ENCODE peak calls at places on chromosomes 13 and 19, in four cellular contexts. One of them, this sample, is unnamed.

GRCh38 chr19:6825076-6825774 is 52.7 kb downstream of the VAV1 start:
- DNase-seq in dorsolateral prefrontal cortex: no peak
- DNase-seq in HAP-1: no peak
- DNase-seq in IMR-90: no peak
- DNase-seq in this sample: no peak

GRCh38 chr19:52785506-52785905 is 1.1 kb downstream of the ZNF600 start:
- DNase-seq in dorsolateral prefrontal cortex: no peak
- DNase-seq in HAP-1: no peak
- DNase-seq in IMR-90: no peak
- DNase-seq in this sample: no peak

GRCh38 chr13:76944457-76944856 is 3.9 kb upstream of the ACOD1 start:
- DNase-seq in dorsolateral prefrontal cortex: no peak
- DNase-seq in HAP-1: no peak
- DNase-seq in IMR-90: peak; percentile 68
- DNase-seq in this sample: no peak

GRCh38 chr19:2059422-2060201 is 8.6 kb upstream of the MKNK2 start:
- DNase-seq in dorsolateral prefrontal cortex: peak; percentile 57
- DNase-seq in HAP-1: peak; percentile 35
- DNase-seq in IMR-90: peak; percentile 61
- DNase-seq in this sample: no peak

GRCh38 chr19:2385053-2385721 is 25.1 kb downstream of the TMPRSS9 start:
- DNase-seq in dorsolateral prefrontal cortex: no peak
- DNase-seq in HAP-1: peak; percentile 81
- DNase-seq in IMR-90: peak; percentile 79
- DNase-seq in this sample: peak; percentile 74

GRCh38 chr13:77429320-77430142 is 102.6 kb upstream of the MYCBP2 start:
- DNase-seq in dorsolateral prefrontal cortex: no peak
- DNase-seq in HAP-1: no peak
- DNase-seq in IMR-90: no peak
- DNase-seq in this sample: no peak

GRCh38 chr19:55015126-55015525 is 22.9 kb downstream of the GP6 start:
- DNase-seq in dorsolateral prefrontal cortex: no peak
- DNase-seq in HAP-1: no peak
- DNase-seq in IMR-90: no peak
- DNase-seq in this sample: no peak

GRCh38 chr13:112160558-112160957 is 93.6 kb downstream of the SOX1 start:
- DNase-seq in dorsolateral prefrontal cortex: no peak
- DNase-seq in HAP-1: no peak
- DNase-seq in IMR-90: no peak
- DNase-seq in this sample: no peak

GRCh38 chr19:53333466-53334449 is at the start of gene ZNF845:
- DNase-seq in dorsolateral prefrontal cortex: peak; percentile 91
- DNase-seq in HAP-1: peak; percentile 79
- DNase-seq in IMR-90: peak; percentile 89
- DNase-seq in this sample: peak; percentile 68

GRCh38 chr19:2529473-2529918 is 53.6 kb downstream of the GADD45B start:
- DNase-seq in dorsolateral prefrontal cortex: no peak
- DNase-seq in HAP-1: no peak
- DNase-seq in IMR-90: peak; percentile 96
- DNase-seq in this sample: no peak

GRCh38 chr13:99083976-99084375 is 106.1 kb upstream of the DOCK9 start:
- DNase-seq in dorsolateral prefrontal cortex: no peak
- DNase-seq in HAP-1: no peak
- DNase-seq in IMR-90: no peak
- DNase-seq in this sample: no peak

GRCh38 chr13:19597523-19597922 is 35.9 kb upstream of the MPHOSPH8 start:
- DNase-seq in dorsolateral prefrontal cortex: no peak
- DNase-seq in HAP-1: no peak
- DNase-seq in IMR-90: peak; percentile 86
- DNase-seq in this sample: no peak

GRCh38 chr13:98445340-98446233 is 131.3 kb downstream of the STK24 start:
- DNase-seq in dorsolateral prefrontal cortex: peak; percentile 55
- DNase-seq in HAP-1: peak; percentile 36
- DNase-seq in IMR-90: peak; percentile 41
- DNase-seq in this sample: peak; percentile 71

GRCh38 chr13:95641291-95641811 is 3.2 kb downstream of the DZIP1 start:
- DNase-seq in dorsolateral prefrontal cortex: no peak
- DNase-seq in HAP-1: no peak
- DNase-seq in IMR-90: peak; percentile 27
- DNase-seq in this sample: no peak

GRCh38 chr19:12779162-12779993 is 4.0 kb upstream of the HOOK2 start:
- DNase-seq in dorsolateral prefrontal cortex: no peak
- DNase-seq in HAP-1: no peak
- DNase-seq in IMR-90: peak; percentile 77
- DNase-seq in this sample: no peak

GRCh38 chr19:31348416-31349159 is 648 bp downstream of the TSHZ3 start:
- DNase-seq in dorsolateral prefrontal cortex: no peak
- DNase-seq in HAP-1: no peak
- DNase-seq in IMR-90: no peak
- DNase-seq in this sample: no peak

GRCh38 chr19:41350735-41351338 is 2.9 kb downstream of the TGFB1 start:
- DNase-seq in dorsolateral prefrontal cortex: no peak
- DNase-seq in HAP-1: no peak
- DNase-seq in IMR-90: peak; percentile 21
- DNase-seq in this sample: no peak

GRCh38 chr19:41709951-41710645 is 1.7 kb downstream of the CEACAM5 start:
- DNase-seq in dorsolateral prefrontal cortex: no peak
- DNase-seq in HAP-1: no peak
- DNase-seq in IMR-90: no peak
- DNase-seq in this sample: no peak

GRCh38 chr13:21739771-21740170 is 68.9 kb downstream of the FGF9 start:
- DNase-seq in dorsolateral prefrontal cortex: no peak
- DNase-seq in HAP-1: no peak
- DNase-seq in IMR-90: peak; percentile 11
- DNase-seq in this sample: no peak

GRCh38 chr13:113564331-113565023 is 20.1 kb upstream of the TFDP1 start:
- DNase-seq in dorsolateral prefrontal cortex: peak; percentile 9
- DNase-seq in HAP-1: no peak
- DNase-seq in IMR-90: no peak
- DNase-seq in this sample: no peak

GRCh38 chr13:79211377-79211776 is 194.7 kb downstream of the RBM26 start:
- DNase-seq in dorsolateral prefrontal cortex: no peak
- DNase-seq in HAP-1: no peak
- DNase-seq in IMR-90: no peak
- DNase-seq in this sample: no peak

GRCh38 chr13:45339867-45340266 is 1.1 kb downstream of the TPT1 start:
- DNase-seq in dorsolateral prefrontal cortex: no peak
- DNase-seq in HAP-1: no peak
- DNase-seq in IMR-90: no peak
- DNase-seq in this sample: no peak

GRCh38 chr19:56132316-56132822 is 8.7 kb upstream of the ZNF444 start:
- DNase-seq in dorsolateral prefrontal cortex: no peak
- DNase-seq in HAP-1: no peak
- DNase-seq in IMR-90: peak; percentile 66
- DNase-seq in this sample: no peak

GRCh38 chr13:103961784-103962183 is 895.6 kb upstream of the SLC10A2 start:
- DNase-seq in dorsolateral prefrontal cortex: no peak
- DNase-seq in HAP-1: no peak
- DNase-seq in IMR-90: no peak
- DNase-seq in this sample: no peak

GRCh38 chr19:14059093-14059480 is 2.8 kb downstream of the PALM3 start:
- DNase-seq in dorsolateral prefrontal cortex: no peak
- DNase-seq in HAP-1: no peak
- DNase-seq in IMR-90: no peak
- DNase-seq in this sample: no peak

GRCh38 chr13:100506154-100506553 is 82.4 kb downstream of the GGACT start:
- DNase-seq in dorsolateral prefrontal cortex: no peak
- DNase-seq in HAP-1: no peak
- DNase-seq in IMR-90: no peak
- DNase-seq in this sample: no peak

GRCh38 chr13:113526466-113527220 is 36.1 kb upstream of the DCUN1D2 start:
- DNase-seq in dorsolateral prefrontal cortex: peak; percentile 11
- DNase-seq in HAP-1: no peak
- DNase-seq in IMR-90: no peak
- DNase-seq in this sample: no peak

GRCh38 chr19:525029-525428 is 6.5 kb upstream of the CDC34 start:
- DNase-seq in dorsolateral prefrontal cortex: no peak
- DNase-seq in HAP-1: no peak
- DNase-seq in IMR-90: no peak
- DNase-seq in this sample: no peak

GRCh38 chr13:78660130-78660857 is 1.3 kb upstream of the OBI1 start:
- DNase-seq in dorsolateral prefrontal cortex: no peak
- DNase-seq in HAP-1: no peak
- DNase-seq in IMR-90: no peak
- DNase-seq in this sample: no peak

GRCh38 chr13:76622336-76623045 is 263.7 kb downstream of the KCTD12 start:
- DNase-seq in dorsolateral prefrontal cortex: no peak
- DNase-seq in HAP-1: no peak
- DNase-seq in IMR-90: no peak
- DNase-seq in this sample: no peak

GRCh38 chr13:81326913-81327312 is 986.0 kb upstream of the SPRY2 start:
- DNase-seq in dorsolateral prefrontal cortex: no peak
- DNase-seq in HAP-1: no peak
- DNase-seq in IMR-90: no peak
- DNase-seq in this sample: no peak

GRCh38 chr13:47628666-47629065 is 372.4 kb downstream of the SUCLA2 start:
- DNase-seq in dorsolateral prefrontal cortex: no peak
- DNase-seq in HAP-1: no peak
- DNase-seq in IMR-90: peak; percentile 21
- DNase-seq in this sample: no peak

GRCh38 chr13:40688781-40689180 is 22.3 kb upstream of the FOXO1 start:
- DNase-seq in dorsolateral prefrontal cortex: no peak
- DNase-seq in HAP-1: no peak
- DNase-seq in IMR-90: no peak
- DNase-seq in this sample: no peak

GRCh38 chr13:85009447-85009846 is 789.8 kb downstream of the SLITRK6 start:
- DNase-seq in dorsolateral prefrontal cortex: no peak
- DNase-seq in HAP-1: no peak
- DNase-seq in IMR-90: no peak
- DNase-seq in this sample: no peak

GRCh38 chr19:7340959-7341837 is 7.5 kb upstream of the ARHGEF18 start:
- DNase-seq in dorsolateral prefrontal cortex: peak; percentile 93
- DNase-seq in HAP-1: peak; percentile 78
- DNase-seq in IMR-90: peak; percentile 64
- DNase-seq in this sample: peak; percentile 91

GRCh38 chr19:5430237-5430636 is 25.0 kb upstream of the ZNRF4 start:
- DNase-seq in dorsolateral prefrontal cortex: no peak
- DNase-seq in HAP-1: no peak
- DNase-seq in IMR-90: no peak
- DNase-seq in this sample: no peak

GRCh38 chr19:17128403-17128802 is 52.8 kb downstream of the MYO9B start:
- DNase-seq in dorsolateral prefrontal cortex: no peak
- DNase-seq in HAP-1: no peak
- DNase-seq in IMR-90: no peak
- DNase-seq in this sample: no peak
- H3K4me3 ChIP-seq in dorsolateral prefrontal cortex: no peak overlapping the region
- H3K4me3 ChIP-seq in HAP-1: no peak overlapping the region
- H3K4me3 ChIP-seq in IMR-90: no peak overlapping the region
- H3K4me3 ChIP-seq in this sample: no peak overlapping the region

GRCh38 chr13:36920612-36921185 is 661 bp upstream of the SMAD9 start:
- DNase-seq in dorsolateral prefrontal cortex: no peak
- DNase-seq in HAP-1: no peak
- DNase-seq in IMR-90: no peak
- DNase-seq in this sample: no peak
- H3K4me3 ChIP-seq in dorsolateral prefrontal cortex: peak overlapping the region; percentile 58
- H3K4me3 ChIP-seq in HAP-1: peak overlapping the region; percentile 16
- H3K4me3 ChIP-seq in IMR-90: peak overlapping the region; percentile 78
- H3K4me3 ChIP-seq in this sample: peak overlapping the region; percentile 25

GRCh38 chr19:47111682-47112165 is 1.9 kb downstream of the ZC3H4 start:
- DNase-seq in dorsolateral prefrontal cortex: no peak
- DNase-seq in HAP-1: no peak
- DNase-seq in IMR-90: no peak
- DNase-seq in this sample: no peak
- H3K4me3 ChIP-seq in dorsolateral prefrontal cortex: peak overlapping the region; percentile 96
- H3K4me3 ChIP-seq in HAP-1: peak overlapping the region; percentile 77
- H3K4me3 ChIP-seq in IMR-90: peak overlapping the region; percentile 77
- H3K4me3 ChIP-seq in this sample: peak overlapping the region; percentile 78

DNA sequence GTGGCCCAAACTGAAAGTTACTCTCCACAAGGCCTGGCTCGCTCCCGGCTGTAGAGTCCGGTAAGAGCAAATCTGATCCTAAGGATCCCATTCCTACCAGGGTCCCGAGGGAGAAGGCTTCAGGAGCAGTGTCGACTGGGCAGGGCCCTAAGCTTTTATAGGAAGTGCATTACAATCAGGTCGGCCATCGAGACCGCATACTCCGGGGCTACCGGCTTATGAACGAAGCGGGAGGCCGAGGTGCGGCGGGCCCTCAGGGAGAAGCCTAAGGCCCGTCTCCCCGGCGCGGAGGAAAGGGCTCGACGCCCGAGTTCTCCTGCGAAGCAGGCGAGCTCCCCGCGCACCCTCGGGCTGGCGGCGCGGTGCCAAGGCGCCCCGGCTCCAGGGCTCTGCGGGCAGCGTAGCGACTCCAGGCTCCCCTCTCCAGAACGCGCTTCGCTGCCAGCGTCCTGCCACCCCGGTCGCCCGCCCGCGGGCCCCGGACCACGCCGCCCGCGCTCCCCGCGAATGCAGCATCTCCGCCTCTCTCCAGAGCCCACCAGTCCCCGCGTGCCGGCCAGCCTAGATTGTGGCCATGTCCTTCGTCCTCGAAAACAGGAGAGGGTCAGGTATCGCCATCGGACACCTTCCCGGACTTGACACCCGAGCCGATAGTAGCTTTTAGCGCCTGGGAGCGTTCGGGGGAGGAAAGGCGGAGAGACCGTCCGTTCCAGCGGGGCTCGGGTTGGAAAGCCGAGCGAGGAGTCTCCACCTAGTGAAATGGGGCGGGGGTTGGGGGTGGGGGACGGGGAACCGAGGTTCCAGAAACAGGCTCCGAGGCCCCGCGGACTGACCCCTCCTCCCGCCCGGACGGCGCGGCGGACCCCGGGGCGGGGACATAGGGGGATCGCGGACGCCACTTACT is 1.3 kb downstream of the EFNB2 start:
- DNase-seq in dorsolateral prefrontal cortex: no peak
- DNase-seq in HAP-1: no peak
- DNase-seq in IMR-90: peak; percentile 63
- DNase-seq in this sample: no peak
- H3K4me3 ChIP-seq in dorsolateral prefrontal cortex: peak overlapping the region; percentile 82
- H3K4me3 ChIP-seq in HAP-1: peak overlapping the region; percentile 48
- H3K4me3 ChIP-seq in IMR-90: peak overlapping the region; percentile 82
- H3K4me3 ChIP-seq in this sample: peak overlapping the region; percentile 65

GRCh38 chr19:57583104-57583520 is 833 bp upstream of the ZIK1 start:
- DNase-seq in dorsolateral prefrontal cortex: no peak
- DNase-seq in HAP-1: no peak
- DNase-seq in IMR-90: no peak
- DNase-seq in this sample: no peak
- H3K4me3 ChIP-seq in dorsolateral prefrontal cortex: peak overlapping the region; percentile 87
- H3K4me3 ChIP-seq in HAP-1: no peak overlapping the region
- H3K4me3 ChIP-seq in IMR-90: no peak overlapping the region
- H3K4me3 ChIP-seq in this sample: peak overlapping the region; percentile 88

DNA sequence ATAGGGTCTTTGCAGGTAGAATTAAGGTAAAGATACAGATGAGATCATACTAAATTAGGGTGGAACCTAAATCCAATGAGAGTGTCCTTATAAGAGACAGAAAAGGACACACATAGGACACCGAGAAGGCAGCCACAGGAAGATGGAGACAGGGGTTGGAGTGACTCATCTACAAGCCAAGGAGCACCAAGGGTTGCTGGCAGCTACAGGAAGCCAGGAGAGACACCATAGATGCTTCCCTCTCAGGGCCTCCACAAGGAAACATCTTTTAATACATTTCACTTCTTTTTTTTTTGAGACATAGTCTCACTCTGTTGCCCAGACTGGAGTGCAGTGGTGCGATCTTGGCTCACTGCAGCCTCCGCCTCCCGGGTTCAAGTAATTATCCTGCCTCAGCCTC is 10.1 kb downstream of the TMEM143 start:
- DNase-seq in dorsolateral prefrontal cortex: no peak
- DNase-seq in HAP-1: no peak
- DNase-seq in IMR-90: peak; percentile 33
- DNase-seq in this sample: no peak
- H3K4me3 ChIP-seq in dorsolateral prefrontal cortex: no peak overlapping the region
- H3K4me3 ChIP-seq in HAP-1: no peak overlapping the region
- H3K4me3 ChIP-seq in IMR-90: no peak overlapping the region
- H3K4me3 ChIP-seq in this sample: no peak overlapping the region

GRCh38 chr13:32253911-32254399 is 61.2 kb downstream of the ZAR1L start:
- DNase-seq in dorsolateral prefrontal cortex: no peak
- DNase-seq in HAP-1: no peak
- DNase-seq in IMR-90: no peak
- DNase-seq in this sample: no peak
- H3K4me3 ChIP-seq in dorsolateral prefrontal cortex: peak overlapping the region; percentile 27
- H3K4me3 ChIP-seq in HAP-1: no peak overlapping the region
- H3K4me3 ChIP-seq in IMR-90: no peak overlapping the region
- H3K4me3 ChIP-seq in this sample: no peak overlapping the region

This sample was measured in NT2/D1.